ENCODE peak calls at places on chromosomes 3 and 15, in eight cellular contexts. One of them, this sample, is unnamed.

GRCh38 chr3:120568624-120569023 is 27.5 kb upstream of the NDUFB4 start:
- DNase-seq in neural progenitor cell: no peak
- DNase-seq in ELR: peak; percentile 48
- DNase-seq in frontal cortex: no peak
- DNase-seq in IMR-90: peak; percentile 36
- DNase-seq in AG09309: no peak
- DNase-seq in esophagus squamous epithelium: no peak
- DNase-seq in right lobe of liver: no peak
- DNase-seq in this sample: no peak

GRCh38 chr3:194296832-194297666 is 54.1 kb downstream of the CPN2 start:
- DNase-seq in neural progenitor cell: peak; percentile 98
- DNase-seq in frontal cortex: peak; percentile 56
- DNase-seq in right lobe of liver: peak; percentile 68
- DNase-seq in AG09309: no peak
- DNase-seq in esophagus squamous epithelium: no peak
- DNase-seq in ELR: no peak
- DNase-seq in IMR-90: no peak
- DNase-seq in this sample: peak; percentile 66

GRCh38 chr3:154139996-154140436 is 18.8 kb downstream of the ARHGEF26 start:
- DNase-seq in frontal cortex: no peak
- DNase-seq in neural progenitor cell: no peak
- DNase-seq in right lobe of liver: peak; percentile 59
- DNase-seq in ELR: no peak
- DNase-seq in esophagus squamous epithelium: no peak
- DNase-seq in AG09309: no peak
- DNase-seq in IMR-90: no peak
- DNase-seq in this sample: peak; percentile 56

GRCh38 chr3:186693843-186694242 is 23.3 kb upstream of the KNG1 start:
- DNase-seq in right lobe of liver: no peak
- DNase-seq in frontal cortex: no peak
- DNase-seq in IMR-90: no peak
- DNase-seq in ELR: no peak
- DNase-seq in AG09309: no peak
- DNase-seq in neural progenitor cell: no peak
- DNase-seq in esophagus squamous epithelium: no peak
- DNase-seq in this sample: no peak

GRCh38 chr15:49852756-49853155 is 231.9 kb downstream of the DTWD1 start:
- DNase-seq in neural progenitor cell: no peak
- DNase-seq in esophagus squamous epithelium: no peak
- DNase-seq in frontal cortex: no peak
- DNase-seq in right lobe of liver: no peak
- DNase-seq in ELR: no peak
- DNase-seq in AG09309: no peak
- DNase-seq in IMR-90: no peak
- DNase-seq in this sample: no peak

GRCh38 chr15:80778964-80779657 is at the start of gene CEMIP:
- DNase-seq in esophagus squamous epithelium: no peak
- DNase-seq in right lobe of liver: peak; percentile 73
- DNase-seq in IMR-90: peak; percentile 76
- DNase-seq in frontal cortex: peak; percentile 83
- DNase-seq in neural progenitor cell: peak; percentile 92
- DNase-seq in ELR: peak; percentile 79
- DNase-seq in AG09309: peak; percentile 71
- DNase-seq in this sample: peak; percentile 72

GRCh38 chr3:198065897-198066296 is 105.9 kb downstream of the LMLN start:
- DNase-seq in frontal cortex: no peak
- DNase-seq in right lobe of liver: no peak
- DNase-seq in AG09309: no peak
- DNase-seq in esophagus squamous epithelium: no peak
- DNase-seq in neural progenitor cell: no peak
- DNase-seq in ELR: no peak
- DNase-seq in IMR-90: no peak
- DNase-seq in this sample: no peak

GRCh38 chr3:169772530-169772950 is 656 bp upstream of the MYNN start:
- DNase-seq in esophagus squamous epithelium: no peak
- DNase-seq in AG09309: peak; percentile 45
- DNase-seq in IMR-90: peak; percentile 81
- DNase-seq in neural progenitor cell: peak; percentile 80
- DNase-seq in frontal cortex: peak; percentile 25
- DNase-seq in ELR: peak; percentile 87
- DNase-seq in right lobe of liver: peak; percentile 75
- DNase-seq in this sample: peak; percentile 79

GRCh38 chr3:38154625-38155255 is 10.6 kb upstream of the OXSR1 start:
- DNase-seq in esophagus squamous epithelium: no peak
- DNase-seq in AG09309: no peak
- DNase-seq in ELR: no peak
- DNase-seq in right lobe of liver: no peak
- DNase-seq in neural progenitor cell: no peak
- DNase-seq in IMR-90: no peak
- DNase-seq in frontal cortex: no peak
- DNase-seq in this sample: no peak

GRCh38 chr3:40185029-40185695 is 124.3 kb upstream of the EIF1B start:
- DNase-seq in frontal cortex: no peak
- DNase-seq in IMR-90: no peak
- DNase-seq in neural progenitor cell: no peak
- DNase-seq in ELR: no peak
- DNase-seq in AG09309: no peak
- DNase-seq in esophagus squamous epithelium: no peak
- DNase-seq in right lobe of liver: no peak
- DNase-seq in this sample: no peak

GRCh38 chr3:126417461-126418255 is 22.9 kb downstream of the CFAP100 start:
- DNase-seq in esophagus squamous epithelium: no peak
- DNase-seq in frontal cortex: no peak
- DNase-seq in AG09309: no peak
- DNase-seq in neural progenitor cell: no peak
- DNase-seq in ELR: no peak
- DNase-seq in right lobe of liver: no peak
- DNase-seq in IMR-90: no peak
- DNase-seq in this sample: peak; percentile 34

GRCh38 chr15:41494922-41495735 is 1.5 kb downstream of the ITPKA start:
- DNase-seq in ELR: no peak
- DNase-seq in right lobe of liver: no peak
- DNase-seq in esophagus squamous epithelium: no peak
- DNase-seq in AG09309: no peak
- DNase-seq in frontal cortex: no peak
- DNase-seq in IMR-90: no peak
- DNase-seq in neural progenitor cell: peak; percentile 66
- DNase-seq in this sample: no peak